ENCODE peak calls at places on chromosome 2, in ten cellular contexts. D is bronchial epithelial cell; J is EH; M is HEK293T; R is ELR; E is small intestine; A is frontal cortex; V is sigmoid colon; Y is activated CD8-positive, alpha-beta memory T cell treated with anti-CD3 and anti-CD28 coated beads, Interleukin-2, amount 50 U/mL, for 48 hours; Q is caudate nucleus. F is an unnamed sample.
A peak's percentile ranks its signal among the peaks of the same experiment; 100 is the strongest.

GRCh38 chr2:12949406-12949805 is 232.7 kb downstream of the TRIB2 start:
- DNase-seq in J (peak; percentile 49), V (no peak), M (no peak), D (no peak), R (no peak), Q (no peak), A (no peak), E (no peak), Y (no peak), F (no peak)

GRCh38 chr2:26164231-26164630 is 8.7 kb upstream of the GAREM2 start:
- DNase-seq in V (peak; percentile 5), A (no peak), Q (no peak), E (no peak), R (no peak), M (no peak), Y (no peak), J (no peak), D (no peak), F (no peak)

GRCh38 chr2:176895158-176895557 is 317.4 kb upstream of the HNRNPA3 start:
- DNase-seq in V (no peak), R (no peak), A (no peak), Q (no peak), D (no peak), J (no peak), E (peak; percentile 58), M (no peak), Y (no peak), F (no peak)

GRCh38 chr2:163528640-163529217 is 207.1 kb downstream of the FIGN start:
- DNase-seq in R (no peak), Q (no peak), V (no peak), J (no peak), E (no peak), A (no peak), M (no peak), D (no peak), Y (no peak), F (no peak)

GRCh38 chr2:182726473-182726872 is 10.4 kb downstream of the DNAJC10 start:
- DNase-seq in Q (no peak), M (no peak), Y (no peak), A (no peak), J (no peak), R (no peak), D (no peak), E (no peak), V (no peak), F (no peak)

GRCh38 chr2:39266139-39266805 is 22.5 kb upstream of the CDKL4 start:
- DNase-seq in E (no peak), J (peak; percentile 19), D (peak; percentile 27), M (no peak), Y (no peak), R (peak; percentile 27), A (no peak), Q (no peak), V (no peak), F (no peak)

GRCh38 chr2:158781562-158781961 is 13.6 kb upstream of the DAPL1 start:
- DNase-seq in R (peak; percentile 34), Y (no peak), Q (peak; percentile 20), M (no peak), E (peak; percentile 27), J (peak; percentile 34), D (peak; percentile 84), V (no peak), A (no peak), F (no peak)

GRCh38 chr2:201908901-201909300 is 102.6 kb downstream of the CDK15 start:
- DNase-seq in E (no peak), D (no peak), A (no peak), R (peak; percentile 24), M (no peak), J (peak; percentile 78), Y (no peak), Q (no peak), V (no peak), F (no peak)

F was measured in mesenteric fat pad.